ENCODE peak calls at places on chromosomes 3 and 15, in five cellular contexts. L, X, Y, U and P are unnamed samples.

GRCh38 chr3:160945346-160945745 is 159.8 kb downstream of the B3GALNT1 start:
- DNase-seq in U (no peak), L (no peak), Y (no peak), X (no peak), P (no peak)

GRCh38 chr15:64314456-64314855 is 41.5 kb downstream of the CSNK1G1 start:
- DNase-seq in L (no peak), U (no peak), X (no peak), Y (no peak), P (no peak)

GRCh38 chr3:8624612-8625011 is 20.0 kb downstream of the SSUH2 start:
- DNase-seq in L (no peak), X (no peak), Y (no peak), U (no peak), P (no peak)

GRCh38 chr15:72784233-72784876 is 797 bp upstream of the ADPGK start:
- DNase-seq in X (no peak), Y (peak; percentile 84), U (no peak), L (peak; percentile 84), P (peak; percentile 81)

GRCh38 chr15:96160269-96160668 is 170.2 kb upstream of the NR2F2 start:
- DNase-seq in U (no peak), Y (peak; percentile 87), X (no peak), L (no peak), P (no peak)

GRCh38 chr15:70523634-70524033 is 239.7 kb downstream of the UACA start:
- DNase-seq in U (no peak), L (no peak), X (no peak), Y (no peak), P (no peak)

GRCh38 chr15:26771917-26772587 is 814 bp downstream of the GABRB3 start:
- DNase-seq in Y (no peak), L (no peak), U (peak; percentile 64), X (no peak), P (peak; percentile 52)

GRCh38 chr3:126380011-126380768 is 14.5 kb upstream of the CFAP100 start:
- DNase-seq in U (no peak), L (no peak), Y (no peak), X (no peak), P (no peak)

GRCh38 chr15:45166792-45167630 is 20.8 kb downstream of the SHF start:
- DNase-seq in U (peak; percentile 94), L (peak; percentile 69), X (no peak), Y (peak; percentile 90), P (peak; percentile 85)

GRCh38 chr3:134242649-134243637 is 7.7 kb downstream of the RYK start:
- DNase-seq in L (no peak), X (no peak), Y (peak; percentile 59), U (no peak), P (no peak)